ENCODE peak calls at places on chromosomes 4 and X, in seven cellular contexts. Y is body of pancreas, P is HCT116, T is HepG2, I is IMR-90, M is heart left ventricle, Z is A549. S is an unnamed sample.

GRCh38 chr4:158649111-158649680 is 22.5 kb downstream of the C4orf46 start:
- ATAC-seq in Y (no peak), P (no peak), T (no peak), I (no peak), M (no peak), Z (no peak), S (no peak)

GRCh38 chr4:89044147-89044900 is 12.7 kb downstream of the FAM13A start:
- ATAC-seq in Y (no peak), P (no peak), T (no peak), I (no peak), M (no peak), Z (no peak), S (no peak)

GRCh38 chrX:41558531-41558930 is 111.4 kb downstream of the NYX start:
- ATAC-seq in Y (no peak), P (no peak), T (no peak), I (no peak), M (peak), Z (no peak), S (no peak)

GRCh38 chr4:145339075-145339725 is 142.5 kb upstream of the SMAD1 start:
- ATAC-seq in Y (peak), P (no peak), T (peak), I (no peak), M (no peak), Z (no peak), S (no peak)

GRCh38 chr4:98527528-98527927 is 130.9 kb downstream of the TSPAN5 start:
- ATAC-seq in Y (no peak), P (no peak), T (no peak), I (no peak), M (peak), Z (no peak), S (no peak)

GRCh38 chrX:123310112-123310511 is 126.0 kb downstream of the GRIA3 start:
- ATAC-seq in Y (no peak), P (no peak), T (no peak), I (no peak), M (no peak), Z (no peak), S (no peak)

GRCh38 chrX:50343917-50344316 is 126.7 kb downstream of the DGKK start:
- ATAC-seq in Y (no peak), P (no peak), T (no peak), I (no peak), M (no peak), Z (no peak), S (no peak)

GRCh38 chr4:174681723-174682300 is 147.2 kb downstream of the GLRA3 start:
- ATAC-seq in Y (no peak), P (peak), T (no peak), I (no peak), M (no peak), Z (peak), S (no peak)

GRCh38 chr4:122921971-122922876 is at the start of gene NUDT6:
- ATAC-seq in Y (peak), P (peak), T (peak), I (peak), M (peak), Z (peak), S (peak)
- TF ChIP-seq POLR2A in Y (peak), P (no peak), T (peak), I (no peak), M (no peak), Z (peak), S (no peak)

GRCh38 chr4:182808673-182809416 is 108.3 kb downstream of the DCTD start:
- ATAC-seq in Y (no peak), P (no peak), T (no peak), I (no peak), M (no peak), Z (no peak), S (no peak)
- TF ChIP-seq POLR2A in Y (no peak), P (no peak), T (no peak), I (no peak), M (no peak), Z (no peak), S (no peak)

DNA sequence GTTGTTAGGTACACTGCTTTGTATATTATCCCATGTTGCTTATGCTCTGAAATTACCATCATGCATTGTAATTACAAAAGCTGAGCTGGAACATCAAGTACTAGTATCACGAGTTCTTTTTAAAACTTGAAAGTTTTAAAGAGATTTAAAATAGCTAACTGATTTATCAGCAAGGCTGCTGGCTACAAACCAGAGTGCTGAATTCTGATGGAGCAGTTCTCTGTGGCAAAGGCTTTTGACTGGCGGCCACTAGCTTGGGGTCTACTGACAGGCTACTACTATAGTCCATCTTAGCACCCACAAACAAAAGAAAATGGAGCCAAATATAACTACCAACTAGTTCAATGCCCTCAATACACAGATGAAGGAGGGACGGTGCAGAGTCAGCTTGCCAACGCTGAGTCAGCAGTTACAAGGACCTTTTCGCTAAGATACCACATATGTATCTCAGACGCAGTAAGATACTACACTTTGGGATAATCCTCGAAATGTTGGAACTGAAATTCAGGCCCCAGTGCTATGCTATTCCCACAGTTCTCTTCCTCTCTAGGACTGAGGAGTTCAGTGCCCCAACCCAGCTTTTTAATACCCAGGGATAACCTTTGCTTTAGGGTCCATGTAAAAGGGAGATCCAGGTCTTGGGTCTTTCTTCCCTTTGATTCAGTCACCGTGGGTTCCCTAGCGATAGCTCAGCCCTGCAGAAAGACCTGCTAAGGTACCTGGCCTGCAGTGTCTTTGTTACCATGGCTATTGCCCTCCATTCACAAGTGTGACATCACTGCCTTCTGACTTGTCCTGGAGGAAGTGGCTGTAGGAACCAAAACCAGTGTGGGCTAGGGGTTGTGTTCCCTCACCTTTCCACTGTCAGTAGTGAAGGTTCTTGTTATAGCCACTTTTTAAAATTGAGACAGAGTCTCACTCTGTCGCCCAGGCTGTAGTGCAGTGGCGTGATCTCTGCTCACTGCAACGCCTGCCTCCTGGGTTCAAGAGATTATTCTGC is 22.8 kb downstream of the MFAP3L start:
- ATAC-seq in Y (no peak), P (no peak), T (no peak), I (no peak), M (no peak), Z (no peak), S (no peak)
- TF ChIP-seq POLR2A in Y (no peak), P (no peak), T (no peak), I (no peak), M (no peak), Z (no peak), S (no peak)

GRCh38 chrX:24151513-24151912 is 2.0 kb downstream of the ZFX start:
- ATAC-seq in Y (no peak), P (no peak), T (no peak), I (no peak), M (no peak), Z (no peak), S (no peak)

GRCh38 chrX:24153796-24154189 is 4.3 kb downstream of the ZFX start:
- ATAC-seq in Y (no peak), P (no peak), T (no peak), I (no peak), M (no peak), Z (no peak), S (no peak)

GRCh38 chrX:24154490-24155034 is 5.0 kb downstream of the ZFX start:
- ATAC-seq in Y (no peak), P (no peak), T (no peak), I (no peak), M (no peak), Z (no peak), S (no peak)

GRCh38 chrX:24156177-24156576 is 6.6 kb downstream of the ZFX start:
- ATAC-seq in Y (no peak), P (no peak), T (no peak), I (no peak), M (no peak), Z (no peak), S (no peak)

DNA sequence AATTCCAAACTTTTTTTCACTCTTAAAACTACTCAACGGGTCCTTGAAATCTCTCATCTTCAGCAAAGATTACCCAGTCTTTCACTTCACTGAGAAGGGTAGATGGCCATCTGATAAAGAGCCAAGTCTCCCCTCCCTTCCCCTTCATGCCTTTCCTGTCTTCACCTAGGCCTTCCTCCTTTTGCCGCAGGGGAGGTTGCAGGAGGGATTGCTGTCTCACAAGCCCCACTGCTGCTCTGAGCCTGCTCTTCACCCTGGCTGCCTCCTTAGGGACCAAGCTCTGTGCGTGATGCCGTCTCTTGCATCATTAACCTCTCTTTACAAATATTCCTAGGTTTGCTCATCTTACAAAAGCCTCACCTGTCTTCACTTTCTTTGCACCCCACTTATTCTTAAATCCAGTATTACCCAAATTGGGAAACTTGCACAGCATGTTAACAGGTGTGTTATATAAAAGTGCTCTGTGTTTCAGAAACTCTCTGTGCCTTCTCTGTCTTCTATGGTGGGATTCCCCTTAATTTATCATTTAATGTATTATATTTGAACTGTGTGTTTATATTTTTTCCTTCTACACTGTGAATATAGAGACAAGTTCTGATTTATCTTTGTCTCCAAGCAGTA is 3.8 kb downstream of the ZFX start:
- ATAC-seq in Y (no peak), P (no peak), T (no peak), I (no peak), M (no peak), Z (no peak), S (no peak)
- TF ChIP-seq POLR2A in Y (no peak), P (no peak), T (no peak), I (no peak), M (no peak), Z (no peak), S (no peak)

S was measured in gastroesophageal sphincter.